ENCODE peak calls at places on chromosomes 1 and 21, in six cellular contexts. One of them, this sample, is unnamed.
A peak's percentile ranks its signal among the peaks of the same experiment; 100 is the strongest.

GRCh38 chr1:165632152-165632469 is 1.1 kb downstream of the MGST3 start:
- DNase-seq in tibial nerve: no peak
- DNase-seq in transverse colon: peak; percentile 69
- DNase-seq in heart left ventricle: no peak
- DNase-seq in IMR-90: no peak
- DNase-seq in GM23338: peak; percentile 60
- DNase-seq in this sample: no peak

GRCh38 chr1:45304311-45305081 is 22.2 kb upstream of the HPDL start:
- DNase-seq in tibial nerve: no peak
- DNase-seq in transverse colon: peak; percentile 54
- DNase-seq in heart left ventricle: no peak
- DNase-seq in IMR-90: peak; percentile 36
- DNase-seq in GM23338: no peak
- DNase-seq in this sample: no peak

GRCh38 chr21:31663584-31664249 is 4.2 kb downstream of the SOD1 start:
- DNase-seq in tibial nerve: no peak
- DNase-seq in transverse colon: no peak
- DNase-seq in heart left ventricle: no peak
- DNase-seq in IMR-90: no peak
- DNase-seq in GM23338: no peak
- DNase-seq in this sample: no peak

GRCh38 chr1:162633327-162633762 is 1.1 kb downstream of the DDR2 start:
- DNase-seq in tibial nerve: no peak
- DNase-seq in transverse colon: no peak
- DNase-seq in heart left ventricle: no peak
- DNase-seq in IMR-90: peak; percentile 59
- DNase-seq in GM23338: peak; percentile 14
- DNase-seq in this sample: no peak

GRCh38 chr1:184493987-184494388 is 107.2 kb downstream of the C1orf21 start:
- DNase-seq in tibial nerve: no peak
- DNase-seq in transverse colon: peak; percentile 50
- DNase-seq in heart left ventricle: peak; percentile 31
- DNase-seq in IMR-90: no peak
- DNase-seq in GM23338: no peak
- DNase-seq in this sample: no peak

GRCh38 chr1:212402876-212403275 is 11.8 kb downstream of the PACC1 start:
- DNase-seq in tibial nerve: no peak
- DNase-seq in transverse colon: no peak
- DNase-seq in heart left ventricle: no peak
- DNase-seq in IMR-90: no peak
- DNase-seq in GM23338: no peak
- DNase-seq in this sample: no peak

GRCh38 chr1:209674957-209675566 is at the start of gene G0S2:
- DNase-seq in tibial nerve: peak; percentile 12
- DNase-seq in transverse colon: peak; percentile 79
- DNase-seq in heart left ventricle: peak; percentile 83
- DNase-seq in IMR-90: peak; percentile 21
- DNase-seq in GM23338: peak; percentile 77
- DNase-seq in this sample: no peak

GRCh38 chr21:43193651-43194302 is 25.0 kb downstream of the CRYAA start:
- DNase-seq in tibial nerve: peak; percentile 17
- DNase-seq in transverse colon: no peak
- DNase-seq in heart left ventricle: peak; percentile 57
- DNase-seq in IMR-90: peak; percentile 89
- DNase-seq in GM23338: no peak
- DNase-seq in this sample: no peak

GRCh38 chr1:57572016-57572415 is 148.2 kb upstream of the DAB1 start:
- DNase-seq in tibial nerve: no peak
- DNase-seq in transverse colon: no peak
- DNase-seq in heart left ventricle: no peak
- DNase-seq in IMR-90: no peak
- DNase-seq in GM23338: no peak
- DNase-seq in this sample: no peak

GRCh38 chr1:168396940-168397680 is 116.4 kb downstream of the TBX19 start:
- DNase-seq in tibial nerve: no peak
- DNase-seq in transverse colon: no peak
- DNase-seq in heart left ventricle: no peak
- DNase-seq in IMR-90: no peak
- DNase-seq in GM23338: no peak
- DNase-seq in this sample: no peak

GRCh38 chr1:212700892-212701819 is 1.5 kb upstream of the BATF3 start:
- DNase-seq in tibial nerve: peak; percentile 57
- DNase-seq in transverse colon: peak; percentile 39
- DNase-seq in heart left ventricle: peak; percentile 41
- DNase-seq in IMR-90: peak; percentile 62
- DNase-seq in GM23338: peak; percentile 72
- DNase-seq in this sample: no peak

GRCh38 chr1:114113801-114114750 is 39.6 kb downstream of the SYT6 start:
- DNase-seq in tibial nerve: peak; percentile 21
- DNase-seq in transverse colon: peak; percentile 11
- DNase-seq in heart left ventricle: peak; percentile 13
- DNase-seq in IMR-90: peak; percentile 6
- DNase-seq in GM23338: no peak
- DNase-seq in this sample: no peak

GRCh38 chr1:170214980-170215910 is 69.5 kb downstream of the NTMT2 start:
- DNase-seq in tibial nerve: peak; percentile 68
- DNase-seq in transverse colon: no peak
- DNase-seq in heart left ventricle: peak; percentile 15
- DNase-seq in IMR-90: no peak
- DNase-seq in GM23338: no peak
- DNase-seq in this sample: peak; percentile 4

GRCh38 chr21:36706951-36707762 is 8.2 kb downstream of the SIM2 start:
- DNase-seq in tibial nerve: no peak
- DNase-seq in transverse colon: no peak
- DNase-seq in heart left ventricle: no peak
- DNase-seq in IMR-90: peak; percentile 37
- DNase-seq in GM23338: peak; percentile 64
- DNase-seq in this sample: no peak

GRCh38 chr1:223708001-223708359 is 4.4 kb upstream of the CAPN2 start:
- DNase-seq in tibial nerve: no peak
- DNase-seq in transverse colon: peak; percentile 44
- DNase-seq in heart left ventricle: no peak
- DNase-seq in IMR-90: no peak
- DNase-seq in GM23338: no peak
- DNase-seq in this sample: no peak

GRCh38 chr1:95352767-95353166 is 118.8 kb downstream of the RWDD3 start:
- DNase-seq in tibial nerve: no peak
- DNase-seq in transverse colon: no peak
- DNase-seq in heart left ventricle: peak; percentile 8
- DNase-seq in IMR-90: no peak
- DNase-seq in GM23338: no peak
- DNase-seq in this sample: no peak

GRCh38 chr1:1665815-1666251 is 7.0 kb upstream of the CDK11B start:
- DNase-seq in tibial nerve: no peak
- DNase-seq in transverse colon: no peak
- DNase-seq in heart left ventricle: no peak
- DNase-seq in IMR-90: no peak
- DNase-seq in GM23338: peak; percentile 47
- DNase-seq in this sample: no peak

GRCh38 chr1:207954104-207954503 is 43.2 kb upstream of the CD34 start:
- DNase-seq in tibial nerve: no peak
- DNase-seq in transverse colon: no peak
- DNase-seq in heart left ventricle: no peak
- DNase-seq in IMR-90: no peak
- DNase-seq in GM23338: no peak
- DNase-seq in this sample: no peak

GRCh38 chr1:207949571-207950195 is 38.8 kb upstream of the CD34 start:
- DNase-seq in tibial nerve: no peak
- DNase-seq in transverse colon: no peak
- DNase-seq in heart left ventricle: no peak
- DNase-seq in IMR-90: no peak
- DNase-seq in GM23338: no peak
- DNase-seq in this sample: no peak

GRCh38 chr1:207950750-207951149 is 39.8 kb upstream of the CD34 start:
- DNase-seq in tibial nerve: no peak
- DNase-seq in transverse colon: no peak
- DNase-seq in heart left ventricle: no peak
- DNase-seq in IMR-90: no peak
- DNase-seq in GM23338: no peak
- DNase-seq in this sample: no peak

GRCh38 chr1:207951652-207952051 is 40.7 kb upstream of the CD34 start:
- DNase-seq in tibial nerve: no peak
- DNase-seq in transverse colon: no peak
- DNase-seq in heart left ventricle: no peak
- DNase-seq in IMR-90: no peak
- DNase-seq in GM23338: no peak
- DNase-seq in this sample: no peak

DNA sequence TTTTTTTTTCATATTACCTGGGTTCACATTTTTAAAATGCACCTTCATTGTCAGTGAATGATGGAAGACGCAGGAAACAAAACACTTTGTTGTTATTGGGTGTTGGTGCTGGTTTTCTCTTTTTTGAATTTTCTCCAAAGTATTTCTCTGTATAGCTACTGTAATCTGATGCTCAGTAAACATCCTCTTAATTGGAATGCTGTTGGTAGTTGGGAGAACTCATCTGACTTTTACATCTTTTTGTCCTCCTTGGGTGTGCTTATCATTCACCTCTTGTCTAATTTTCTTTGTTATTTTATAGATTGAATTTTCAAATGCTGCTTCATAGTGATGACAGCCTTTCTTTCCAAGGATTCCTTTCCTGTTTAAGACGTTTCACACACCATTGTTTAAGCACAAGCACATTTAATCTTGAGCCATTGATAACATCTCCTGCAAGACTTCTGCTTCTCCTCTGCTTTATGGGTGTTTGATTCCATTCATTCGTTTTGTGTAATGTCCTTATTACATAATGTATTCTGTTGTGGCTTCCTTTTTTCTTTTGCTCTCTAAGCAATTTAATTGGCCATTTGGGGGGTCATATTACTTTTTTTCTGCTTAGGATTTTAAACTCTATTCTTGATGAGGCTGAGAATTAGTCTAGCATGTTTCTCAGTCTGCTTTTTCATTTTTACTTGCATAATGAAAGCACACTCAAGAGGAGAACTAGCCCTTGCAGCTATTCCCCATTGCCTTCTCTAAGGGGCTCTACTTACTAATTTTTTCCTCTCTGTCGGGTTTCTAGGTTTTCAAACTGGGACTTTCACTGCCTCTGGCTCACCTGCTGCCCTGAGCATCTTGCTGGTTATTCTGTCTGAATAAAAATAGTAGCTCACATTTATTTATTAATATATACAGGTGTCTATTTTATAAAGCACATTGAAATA is 42.0 kb upstream of the CD34 start:
- DNase-seq in tibial nerve: no peak
- DNase-seq in transverse colon: no peak
- DNase-seq in heart left ventricle: no peak
- DNase-seq in IMR-90: no peak
- DNase-seq in GM23338: no peak
- DNase-seq in this sample: no peak
- H3K4me3 ChIP-seq in tibial nerve: no peak overlapping the region
- H3K4me3 ChIP-seq in transverse colon: no peak overlapping the region
- H3K4me3 ChIP-seq in heart left ventricle: no peak overlapping the region
- H3K4me3 ChIP-seq in IMR-90: no peak overlapping the region
- H3K4me3 ChIP-seq in GM23338: no peak overlapping the region
- H3K4me3 ChIP-seq in this sample: no peak overlapping the region

GRCh38 chr21:38806153-38806941 is 618 bp downstream of the ETS2 start:
- DNase-seq in tibial nerve: no peak
- DNase-seq in transverse colon: peak; percentile 45
- DNase-seq in heart left ventricle: peak; percentile 49
- DNase-seq in IMR-90: no peak
- DNase-seq in GM23338: peak; percentile 54
- DNase-seq in this sample: no peak
- TF ChIP-seq CTCF in tibial nerve: no peak
- TF ChIP-seq CTCF in transverse colon: peak; percentile 26
- TF ChIP-seq CTCF in heart left ventricle: no peak
- TF ChIP-seq CTCF in IMR-90: peak; percentile 7
- TF ChIP-seq CTCF in GM23338: no peak
- TF ChIP-seq CTCF in this sample: peak; percentile 18

GRCh38 chr1:58811303-58811702 is 27.5 kb upstream of the JUN start:
- DNase-seq in tibial nerve: no peak
- DNase-seq in transverse colon: no peak
- DNase-seq in heart left ventricle: no peak
- DNase-seq in IMR-90: no peak
- DNase-seq in GM23338: no peak
- DNase-seq in this sample: no peak

GRCh38 chr1:58812926-58813325 is 29.1 kb upstream of the JUN start:
- DNase-seq in tibial nerve: no peak
- DNase-seq in transverse colon: no peak
- DNase-seq in heart left ventricle: no peak
- DNase-seq in IMR-90: no peak
- DNase-seq in GM23338: no peak
- DNase-seq in this sample: no peak

GRCh38 chr1:58813361-58813760 is 29.5 kb upstream of the JUN start:
- DNase-seq in tibial nerve: no peak
- DNase-seq in transverse colon: no peak
- DNase-seq in heart left ventricle: no peak
- DNase-seq in IMR-90: peak; percentile 21
- DNase-seq in GM23338: no peak
- DNase-seq in this sample: no peak

GRCh38 chr1:58813801-58814200 is 30.0 kb upstream of the JUN start:
- DNase-seq in tibial nerve: no peak
- DNase-seq in transverse colon: no peak
- DNase-seq in heart left ventricle: no peak
- DNase-seq in IMR-90: no peak
- DNase-seq in GM23338: peak; percentile 18
- DNase-seq in this sample: no peak

GRCh38 chr1:58812468-58812867 is 28.6 kb upstream of the JUN start:
- DNase-seq in tibial nerve: no peak
- DNase-seq in transverse colon: no peak
- DNase-seq in heart left ventricle: no peak
- DNase-seq in IMR-90: no peak
- DNase-seq in GM23338: no peak
- DNase-seq in this sample: no peak
- H3K4me1 ChIP-seq in tibial nerve: peaks cover 34% of the 10 kb centered on the region
- H3K4me1 ChIP-seq in transverse colon: peaks cover 20% of the 10 kb centered on the region
- H3K4me1 ChIP-seq in heart left ventricle: peaks cover 38% of the 10 kb centered on the region
- H3K4me1 ChIP-seq in IMR-90: peaks cover 13% of the 10 kb centered on the region
- H3K4me1 ChIP-seq in GM23338: peaks cover 22% of the 10 kb centered on the region
- H3K4me1 ChIP-seq in this sample: peaks cover 26% of the 10 kb centered on the region

GRCh38 chr1:3919706-3920105 is 19.6 kb upstream of the C1orf174 start:
- DNase-seq in tibial nerve: no peak
- DNase-seq in transverse colon: no peak
- DNase-seq in heart left ventricle: no peak
- DNase-seq in IMR-90: no peak
- DNase-seq in GM23338: no peak
- DNase-seq in this sample: no peak
- H3K4me3 ChIP-seq in tibial nerve: no peak overlapping the region
- H3K4me3 ChIP-seq in transverse colon: no peak overlapping the region
- H3K4me3 ChIP-seq in heart left ventricle: no peak overlapping the region
- H3K4me3 ChIP-seq in IMR-90: no peak overlapping the region
- H3K4me3 ChIP-seq in GM23338: no peak overlapping the region
- H3K4me3 ChIP-seq in this sample: no peak overlapping the region

This sample was measured in thoracic aorta.